ENCODE peak calls at places on chromosomes 16 and 17, in six cellular contexts. I is GM12891, P is suprapubic skin, M is spleen, T is HCT116, J is sigmoid colon. X is an unnamed sample.

GRCh38 chr17:59332890-59333377 is 1.5 kb downstream of the YPEL2 start:
- DNase-seq in T (no peak), I (no peak), P (peak; percentile 78), J (peak; percentile 75), M (peak; percentile 77), X (no peak)

GRCh38 chr16:14400285-14400977 is 229.6 kb downstream of the PARN start:
- DNase-seq in M (no peak), T (no peak), J (no peak), P (no peak), I (no peak), X (no peak)

GRCh38 chr17:65855245-65855644 is 293.8 kb upstream of the AXIN2 start:
- DNase-seq in I (no peak), M (no peak), T (peak; percentile 66), J (no peak), P (no peak), X (no peak)

GRCh38 chr16:51041546-51041945 is 109.5 kb downstream of the SALL1 start:
- DNase-seq in I (no peak), P (no peak), T (no peak), M (no peak), J (no peak), X (no peak)

GRCh38 chr17:81652901-81653771 is 3.2 kb downstream of the PDE6G start:
- DNase-seq in J (peak; percentile 65), I (peak; percentile 78), P (no peak), T (no peak), M (no peak), X (no peak)

GRCh38 chr17:16997514-16998429 is 25.9 kb upstream of the TNFRSF13B start:
- DNase-seq in M (peak; percentile 68), J (peak; percentile 35), P (no peak), T (no peak), I (no peak), X (no peak)

GRCh38 chr16:9012848-9013507 is 49.3 kb upstream of the USP7 start:
- DNase-seq in J (no peak), I (no peak), M (no peak), P (no peak), T (no peak), X (no peak)

GRCh38 chr17:30005709-30006320 is 64.4 kb downstream of the EFCAB5 start:
- DNase-seq in J (no peak), I (no peak), M (no peak), P (no peak), T (no peak), X (no peak)

GRCh38 chr17:19342611-19343255 is 19.8 kb downstream of the B9D1 start:
- DNase-seq in J (peak; percentile 74), I (no peak), M (peak; percentile 58), T (no peak), P (no peak), X (no peak)

GRCh38 chr16:60922920-60923319 is 1113.3 kb downstream of the CDH8 start:
- DNase-seq in M (no peak), J (no peak), I (no peak), P (no peak), T (no peak), X (no peak)

GRCh38 chr17:51507444-51507843 is 247.1 kb downstream of the UTP18 start:
- DNase-seq in T (no peak), I (no peak), P (no peak), J (no peak), M (no peak), X (no peak)

GRCh38 chr16:89156740-89157645 is 14.6 kb upstream of the CDH15 start:
- DNase-seq in T (no peak), J (no peak), P (no peak), I (no peak), M (no peak), X (no peak)

GRCh38 chr16:85449195-85449884 is 163.8 kb upstream of the GSE1 start:
- DNase-seq in T (no peak), M (no peak), I (no peak), J (no peak), P (no peak), X (no peak)

GRCh38 chr16:4692460-4693295 is 684 bp upstream of the NUDT16L1 start:
- DNase-seq in T (no peak), P (peak; percentile 82), I (no peak), J (peak; percentile 61), M (peak; percentile 82), X (no peak)

GRCh38 chr16:28264656-28265055 is 27.7 kb upstream of the SBK1 start:
- DNase-seq in P (no peak), T (no peak), J (no peak), I (no peak), M (no peak), X (no peak)

GRCh38 chr17:74987909-74988711 is 678 bp downstream of the CDR2L start:
- DNase-seq in T (no peak), I (no peak), P (peak; percentile 93), M (peak; percentile 85), J (peak; percentile 95), X (no peak)
- TF ChIP-seq POLR2A in T (no peak), I (no peak), P (no peak), M (no peak), J (peak; percentile 51), X (no peak)

DNA sequence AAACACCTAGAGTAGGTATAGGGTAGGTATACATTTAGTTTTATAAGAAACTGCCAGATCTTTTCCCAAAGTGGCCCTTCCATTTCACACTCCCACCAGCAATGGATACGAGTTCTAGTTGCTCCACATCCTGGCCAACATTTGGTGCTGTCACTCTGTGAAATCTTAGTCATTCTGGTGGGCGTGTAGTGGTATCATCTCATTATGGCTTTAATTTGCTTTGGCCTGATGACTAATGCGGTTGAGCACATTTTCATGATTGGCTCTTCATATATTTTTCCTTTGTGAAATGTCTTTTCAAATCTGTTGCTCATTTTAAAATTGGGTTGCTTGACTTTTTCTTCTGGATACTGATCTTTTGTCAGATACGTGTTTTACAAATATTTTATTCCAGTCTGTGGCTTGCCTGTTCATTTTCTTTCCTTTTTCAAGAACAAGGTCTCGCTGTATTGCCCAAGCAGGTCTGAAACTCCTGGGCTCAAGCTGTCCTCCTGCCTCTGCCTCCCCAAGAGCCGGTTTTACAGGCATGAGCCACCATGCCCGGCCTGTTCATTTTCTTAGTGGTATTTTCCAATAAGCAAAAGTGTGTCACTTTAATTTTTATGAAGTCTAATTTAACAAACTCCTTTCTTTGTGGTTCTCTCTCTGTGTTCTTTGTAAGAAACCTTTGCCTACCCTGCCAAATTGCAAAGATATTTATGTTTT is 192.4 kb downstream of the SEC14L1 start:
- DNase-seq in T (no peak), J (peak; percentile 35), P (peak; percentile 59), I (no peak), M (peak; percentile 43), X (no peak)
- TF ChIP-seq POLR2AphosphoS5 in T (no peak), J (no peak), P (no peak), I (no peak), M (no peak), X (no peak)

DNA sequence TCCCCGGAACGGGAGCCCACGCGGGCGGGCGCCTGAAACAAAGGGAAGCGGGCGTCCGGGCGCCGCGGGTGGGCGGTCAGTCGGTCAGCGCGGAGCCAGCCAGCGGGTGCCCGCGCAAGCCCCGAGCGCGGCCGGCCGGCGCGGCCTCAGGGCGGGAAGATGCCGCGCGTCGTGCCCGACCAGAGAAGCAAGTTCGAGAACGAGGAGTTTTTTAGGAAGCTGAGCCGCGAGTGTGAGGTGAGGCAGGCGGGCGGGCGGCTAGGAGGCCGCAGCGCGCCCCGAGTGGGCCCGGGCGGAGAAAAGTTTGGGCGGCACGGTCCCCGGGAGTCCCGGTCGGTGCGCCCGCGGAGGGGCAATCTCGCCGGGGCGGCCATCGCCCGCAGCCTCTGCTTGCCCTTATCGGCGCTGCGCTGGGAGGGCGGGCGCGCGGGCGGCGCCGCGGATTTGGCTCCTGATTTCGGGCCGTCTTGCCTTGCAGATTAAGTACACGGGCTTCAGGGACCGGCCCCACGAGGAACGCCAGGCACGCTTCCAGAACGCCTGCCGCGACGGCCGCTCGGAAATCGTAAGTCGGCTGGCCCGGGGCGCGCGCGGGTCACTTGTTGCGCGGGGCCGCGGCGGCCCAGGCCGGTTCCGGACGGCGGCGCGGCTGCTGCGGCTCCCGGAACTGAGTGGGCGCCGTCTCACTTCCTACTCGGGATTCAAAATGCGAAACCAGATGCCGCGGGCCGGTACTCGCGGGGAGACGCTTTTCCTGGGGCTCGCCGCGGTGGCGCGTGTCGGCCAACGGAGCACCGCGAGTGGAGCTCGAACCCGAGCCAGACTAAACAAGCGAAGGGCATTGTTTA is 524 bp downstream of the CBFB start:
- DNase-seq in T (no peak), P (peak; percentile 83), J (peak; percentile 85), I (peak; percentile 48), M (peak; percentile 93), X (peak; percentile 58)
- TF ChIP-seq POLR2A in T (no peak), P (no peak), J (no peak), I (no peak), M (no peak), X (peak; percentile 26)

DNA sequence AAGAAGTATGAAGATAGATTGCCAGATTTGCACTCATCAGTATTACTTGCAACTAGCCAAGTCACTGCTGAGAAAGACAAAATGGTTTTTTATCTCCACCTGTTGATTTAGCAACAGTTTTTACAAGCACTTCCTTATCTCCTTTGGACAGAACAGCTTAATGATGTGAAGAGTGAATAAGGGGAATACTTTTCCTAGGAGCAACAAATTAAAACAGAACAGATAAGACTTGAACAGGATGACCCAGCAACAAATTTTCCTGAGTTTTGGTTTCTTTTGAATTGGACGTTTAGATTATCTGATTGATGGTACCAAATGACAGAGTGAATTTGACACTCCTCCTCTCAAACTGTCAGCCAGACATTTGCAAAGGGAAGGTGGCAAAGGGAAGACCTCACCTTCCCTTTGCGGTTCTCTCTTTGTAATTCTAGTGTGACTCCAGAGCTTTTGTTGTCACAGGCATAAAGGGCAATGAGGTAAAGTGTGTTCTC is 130.6 kb downstream of the NLK start:
- DNase-seq in T (no peak), M (no peak), P (no peak), I (no peak), J (no peak), X (no peak)
- TF ChIP-seq POLR2AphosphoS5 in T (no peak), M (no peak), P (no peak), I (no peak), J (no peak), X (no peak)